ENCODE peak calls at places on chromosomes 12 and 14, in nine cellular contexts. One of them, this sample, is unnamed.

GRCh38 chr12:76055393-76055792 is 23.8 kb upstream of the PHLDA1 start:
- DNase-seq in GM13976: no peak
- DNase-seq in kidney tubule cell: no peak
- DNase-seq in transverse colon: no peak
- DNase-seq in Calu3: no peak
- DNase-seq in CD8-positive, alpha-beta T cell: no peak
- DNase-seq in SK-MEL-5: peak; percentile 31
- DNase-seq in hippocampal formation: no peak
- DNase-seq in dorsolateral prefrontal cortex: no peak
- DNase-seq in this sample: no peak

GRCh38 chr14:96637521-96637920 is 135.3 kb downstream of the PAPOLA start:
- DNase-seq in CD8-positive, alpha-beta T cell: no peak
- DNase-seq in dorsolateral prefrontal cortex: no peak
- DNase-seq in SK-MEL-5: no peak
- DNase-seq in kidney tubule cell: no peak
- DNase-seq in Calu3: no peak
- DNase-seq in GM13976: no peak
- DNase-seq in hippocampal formation: no peak
- DNase-seq in transverse colon: no peak
- DNase-seq in this sample: no peak

GRCh38 chr12:67147447-67147846 is 121.7 kb upstream of the CAND1 start:
- DNase-seq in CD8-positive, alpha-beta T cell: no peak
- DNase-seq in GM13976: no peak
- DNase-seq in SK-MEL-5: no peak
- DNase-seq in kidney tubule cell: no peak
- DNase-seq in transverse colon: no peak
- DNase-seq in dorsolateral prefrontal cortex: no peak
- DNase-seq in hippocampal formation: no peak
- DNase-seq in Calu3: no peak
- DNase-seq in this sample: no peak

GRCh38 chr12:113910751-113911272 is 55.3 kb downstream of the RBM19 start:
- DNase-seq in dorsolateral prefrontal cortex: no peak
- DNase-seq in hippocampal formation: no peak
- DNase-seq in SK-MEL-5: no peak
- DNase-seq in CD8-positive, alpha-beta T cell: no peak
- DNase-seq in kidney tubule cell: no peak
- DNase-seq in Calu3: no peak
- DNase-seq in transverse colon: no peak
- DNase-seq in GM13976: no peak
- DNase-seq in this sample: no peak

GRCh38 chr12:131049569-131050339 is 96.0 kb downstream of the ADGRD1 start:
- DNase-seq in kidney tubule cell: no peak
- DNase-seq in SK-MEL-5: no peak
- DNase-seq in GM13976: no peak
- DNase-seq in CD8-positive, alpha-beta T cell: no peak
- DNase-seq in dorsolateral prefrontal cortex: peak; percentile 41
- DNase-seq in transverse colon: no peak
- DNase-seq in Calu3: no peak
- DNase-seq in hippocampal formation: no peak
- DNase-seq in this sample: no peak

GRCh38 chr12:47281667-47282171 is 202.0 kb upstream of the AMIGO2 start:
- DNase-seq in CD8-positive, alpha-beta T cell: no peak
- DNase-seq in kidney tubule cell: peak; percentile 71
- DNase-seq in GM13976: no peak
- DNase-seq in transverse colon: no peak
- DNase-seq in Calu3: no peak
- DNase-seq in hippocampal formation: no peak
- DNase-seq in dorsolateral prefrontal cortex: no peak
- DNase-seq in SK-MEL-5: no peak
- DNase-seq in this sample: no peak

GRCh38 chr12:117827660-117828059 is 141.1 kb downstream of the KSR2 start:
- DNase-seq in Calu3: no peak
- DNase-seq in SK-MEL-5: no peak
- DNase-seq in CD8-positive, alpha-beta T cell: no peak
- DNase-seq in transverse colon: no peak
- DNase-seq in dorsolateral prefrontal cortex: no peak
- DNase-seq in GM13976: no peak
- DNase-seq in kidney tubule cell: no peak
- DNase-seq in hippocampal formation: no peak
- DNase-seq in this sample: no peak

GRCh38 chr14:76352639-76353281 is 23.2 kb upstream of the ESRRB start:
- DNase-seq in kidney tubule cell: peak; percentile 41
- DNase-seq in CD8-positive, alpha-beta T cell: peak; percentile 50
- DNase-seq in hippocampal formation: no peak
- DNase-seq in Calu3: peak; percentile 76
- DNase-seq in transverse colon: peak; percentile 20
- DNase-seq in GM13976: peak; percentile 89
- DNase-seq in dorsolateral prefrontal cortex: no peak
- DNase-seq in SK-MEL-5: peak; percentile 50
- DNase-seq in this sample: no peak

GRCh38 chr14:33792387-33793368 is 158.2 kb downstream of the EGLN3 start:
- DNase-seq in transverse colon: peak; percentile 83
- DNase-seq in SK-MEL-5: peak; percentile 69
- DNase-seq in kidney tubule cell: peak; percentile 69
- DNase-seq in hippocampal formation: peak; percentile 86
- DNase-seq in Calu3: peak; percentile 81
- DNase-seq in dorsolateral prefrontal cortex: peak; percentile 76
- DNase-seq in GM13976: peak; percentile 77
- DNase-seq in CD8-positive, alpha-beta T cell: peak; percentile 67
- DNase-seq in this sample: peak; percentile 52

GRCh38 chr12:82805812-82806497 is 119.2 kb downstream of the TMTC2 start:
- DNase-seq in transverse colon: no peak
- DNase-seq in GM13976: no peak
- DNase-seq in dorsolateral prefrontal cortex: no peak
- DNase-seq in hippocampal formation: no peak
- DNase-seq in SK-MEL-5: no peak
- DNase-seq in kidney tubule cell: peak; percentile 54
- DNase-seq in CD8-positive, alpha-beta T cell: no peak
- DNase-seq in Calu3: no peak
- DNase-seq in this sample: no peak

GRCh38 chr14:29548948-29549370 is 378.7 kb downstream of the PRKD1 start:
- DNase-seq in hippocampal formation: peak; percentile 84
- DNase-seq in SK-MEL-5: peak; percentile 80
- DNase-seq in kidney tubule cell: peak; percentile 71
- DNase-seq in Calu3: peak; percentile 8
- DNase-seq in GM13976: peak; percentile 40
- DNase-seq in transverse colon: no peak
- DNase-seq in dorsolateral prefrontal cortex: no peak
- DNase-seq in CD8-positive, alpha-beta T cell: no peak
- DNase-seq in this sample: peak; percentile 26

GRCh38 chr14:99186956-99187690 is 84.9 kb downstream of the BCL11B start:
- DNase-seq in GM13976: no peak
- DNase-seq in Calu3: no peak
- DNase-seq in SK-MEL-5: no peak
- DNase-seq in kidney tubule cell: no peak
- DNase-seq in hippocampal formation: no peak
- DNase-seq in CD8-positive, alpha-beta T cell: no peak
- DNase-seq in transverse colon: no peak
- DNase-seq in dorsolateral prefrontal cortex: no peak
- DNase-seq in this sample: no peak

GRCh38 chr14:65098586-65098985 is 3.7 kb downstream of the MAX start:
- DNase-seq in transverse colon: no peak
- DNase-seq in GM13976: peak; percentile 47
- DNase-seq in kidney tubule cell: peak; percentile 25
- DNase-seq in dorsolateral prefrontal cortex: no peak
- DNase-seq in hippocampal formation: peak; percentile 19
- DNase-seq in Calu3: no peak
- DNase-seq in CD8-positive, alpha-beta T cell: no peak
- DNase-seq in SK-MEL-5: no peak
- DNase-seq in this sample: no peak

GRCh38 chr12:4114986-4115385 is 158.6 kb upstream of the CCND2 start:
- DNase-seq in Calu3: no peak
- DNase-seq in hippocampal formation: no peak
- DNase-seq in SK-MEL-5: no peak
- DNase-seq in transverse colon: no peak
- DNase-seq in dorsolateral prefrontal cortex: no peak
- DNase-seq in kidney tubule cell: no peak
- DNase-seq in GM13976: no peak
- DNase-seq in CD8-positive, alpha-beta T cell: peak; percentile 20
- DNase-seq in this sample: no peak

GRCh38 chr14:24425704-24426103 is 3.8 kb downstream of the CBLN3 start:
- DNase-seq in SK-MEL-5: no peak
- DNase-seq in transverse colon: no peak
- DNase-seq in hippocampal formation: no peak
- DNase-seq in dorsolateral prefrontal cortex: no peak
- DNase-seq in Calu3: no peak
- DNase-seq in CD8-positive, alpha-beta T cell: no peak
- DNase-seq in kidney tubule cell: peak; percentile 67
- DNase-seq in GM13976: no peak
- DNase-seq in this sample: peak; percentile 69

GRCh38 chr12:52681551-52682380 is 1.6 kb upstream of the KRT1 start:
- DNase-seq in dorsolateral prefrontal cortex: no peak
- DNase-seq in hippocampal formation: no peak
- DNase-seq in transverse colon: no peak
- DNase-seq in CD8-positive, alpha-beta T cell: peak; percentile 61
- DNase-seq in Calu3: no peak
- DNase-seq in kidney tubule cell: no peak
- DNase-seq in SK-MEL-5: no peak
- DNase-seq in GM13976: no peak
- DNase-seq in this sample: no peak

GRCh38 chr14:92759679-92760523 is 11.5 kb upstream of the LGMN start:
- DNase-seq in transverse colon: no peak
- DNase-seq in CD8-positive, alpha-beta T cell: no peak
- DNase-seq in hippocampal formation: no peak
- DNase-seq in Calu3: no peak
- DNase-seq in SK-MEL-5: no peak
- DNase-seq in GM13976: no peak
- DNase-seq in kidney tubule cell: peak; percentile 63
- DNase-seq in dorsolateral prefrontal cortex: no peak
- DNase-seq in this sample: no peak

GRCh38 chr14:80491131-80491530 is 279.8 kb upstream of the DIO2 start:
- DNase-seq in SK-MEL-5: no peak
- DNase-seq in hippocampal formation: no peak
- DNase-seq in transverse colon: peak; percentile 27
- DNase-seq in GM13976: no peak
- DNase-seq in dorsolateral prefrontal cortex: no peak
- DNase-seq in kidney tubule cell: no peak
- DNase-seq in CD8-positive, alpha-beta T cell: no peak
- DNase-seq in Calu3: no peak
- DNase-seq in this sample: no peak

GRCh38 chr12:62210422-62210821 is 49.8 kb upstream of the USP15 start:
- DNase-seq in CD8-positive, alpha-beta T cell: peak; percentile 41
- DNase-seq in transverse colon: peak; percentile 28
- DNase-seq in dorsolateral prefrontal cortex: no peak
- DNase-seq in GM13976: peak; percentile 36
- DNase-seq in SK-MEL-5: peak; percentile 63
- DNase-seq in kidney tubule cell: peak; percentile 48
- DNase-seq in Calu3: peak; percentile 51
- DNase-seq in hippocampal formation: no peak
- DNase-seq in this sample: no peak

GRCh38 chr12:97837401-97837800 is 374.8 kb downstream of the RMST start:
- DNase-seq in Calu3: peak; percentile 24
- DNase-seq in SK-MEL-5: no peak
- DNase-seq in transverse colon: no peak
- DNase-seq in GM13976: no peak
- DNase-seq in hippocampal formation: no peak
- DNase-seq in CD8-positive, alpha-beta T cell: no peak
- DNase-seq in kidney tubule cell: peak; percentile 63
- DNase-seq in dorsolateral prefrontal cortex: no peak
- DNase-seq in this sample: no peak

GRCh38 chr12:82708507-82708906 is 21.8 kb downstream of the TMTC2 start:
- DNase-seq in dorsolateral prefrontal cortex: peak; percentile 84
- DNase-seq in SK-MEL-5: peak; percentile 45
- DNase-seq in CD8-positive, alpha-beta T cell: no peak
- DNase-seq in transverse colon: peak; percentile 31
- DNase-seq in Calu3: no peak
- DNase-seq in GM13976: no peak
- DNase-seq in kidney tubule cell: no peak
- DNase-seq in hippocampal formation: peak; percentile 63
- DNase-seq in this sample: no peak

GRCh38 chr12:78696267-78696666 is 168.3 kb upstream of the SYT1 start:
- DNase-seq in kidney tubule cell: no peak
- DNase-seq in transverse colon: no peak
- DNase-seq in CD8-positive, alpha-beta T cell: no peak
- DNase-seq in Calu3: no peak
- DNase-seq in dorsolateral prefrontal cortex: no peak
- DNase-seq in GM13976: no peak
- DNase-seq in hippocampal formation: no peak
- DNase-seq in SK-MEL-5: no peak
- DNase-seq in this sample: no peak

GRCh38 chr14:96072746-96073145 is 33.6 kb downstream of the C14orf132 start:
- DNase-seq in GM13976: no peak
- DNase-seq in kidney tubule cell: no peak
- DNase-seq in CD8-positive, alpha-beta T cell: no peak
- DNase-seq in SK-MEL-5: peak; percentile 57
- DNase-seq in transverse colon: no peak
- DNase-seq in hippocampal formation: no peak
- DNase-seq in dorsolateral prefrontal cortex: no peak
- DNase-seq in Calu3: no peak
- DNase-seq in this sample: no peak

GRCh38 chr14:74984241-74985027 is 18.3 kb upstream of the EIF2B2 start:
- DNase-seq in GM13976: no peak
- DNase-seq in hippocampal formation: no peak
- DNase-seq in kidney tubule cell: no peak
- DNase-seq in Calu3: no peak
- DNase-seq in dorsolateral prefrontal cortex: no peak
- DNase-seq in SK-MEL-5: no peak
- DNase-seq in transverse colon: no peak
- DNase-seq in CD8-positive, alpha-beta T cell: no peak
- DNase-seq in this sample: no peak

GRCh38 chr14:73820631-73821030 is 31.0 kb upstream of the PTGR2 start:
- DNase-seq in GM13976: no peak
- DNase-seq in hippocampal formation: no peak
- DNase-seq in Calu3: no peak
- DNase-seq in SK-MEL-5: no peak
- DNase-seq in dorsolateral prefrontal cortex: no peak
- DNase-seq in CD8-positive, alpha-beta T cell: no peak
- DNase-seq in kidney tubule cell: no peak
- DNase-seq in transverse colon: no peak
- DNase-seq in this sample: no peak